ENCODE peak calls at places on chromosomes 11 and 22, in eight cellular contexts. U is RWPE1, W is brain microvascular endothelial cell, X is Calu3, T is HFF-Myc, J is cardiac fibroblast, D is heart right ventricle, C is HFFc6. B is an unnamed sample.

GRCh38 chr11:35478411-35479139 is 46.8 kb downstream of the PAMR1 start:
- DNase-seq in U (no peak), W (no peak), X (no peak), T (no peak), J (no peak), D (no peak), C (no peak), B (no peak)

GRCh38 chr11:34213366-34213765 is 107.9 kb downstream of the NAT10 start:
- DNase-seq in U (no peak), W (no peak), X (no peak), T (no peak), J (peak), D (no peak), C (peak), B (no peak)

GRCh38 chr11:61007383-61007970 is 36.0 kb downstream of the CD6 start:
- DNase-seq in U (peak), W (no peak), X (peak), T (no peak), J (no peak), D (peak), C (no peak), B (no peak)

GRCh38 chr11:129896062-129896461 is 684 bp upstream of the NFRKB start:
- DNase-seq in U (no peak), W (no peak), X (no peak), T (no peak), J (no peak), D (no peak), C (no peak), B (no peak)

GRCh38 chr11:15258433-15259350 is 144.0 kb downstream of the INSC start:
- DNase-seq in U (peak), W (peak), X (peak), T (no peak), J (peak), D (no peak), C (no peak), B (peak)

GRCh38 chr11:12043221-12043620 is 34.8 kb upstream of the DKK3 start:
- DNase-seq in U (no peak), W (no peak), X (no peak), T (no peak), J (no peak), D (no peak), C (no peak), B (no peak)

GRCh38 chr11:798093-798713 is at the start of gene SLC25A22:
- DNase-seq in U (peak), W (peak), X (peak), T (no peak), J (peak), D (peak), C (peak), B (peak)

GRCh38 chr22:24775769-24776492 is 1.4 kb upstream of the PIWIL3 start:
- DNase-seq in U (no peak), W (peak), X (peak), T (no peak), J (peak), D (no peak), C (no peak), B (no peak)

GRCh38 chr11:27413218-27413617 is 50.2 kb upstream of the CCDC34 start:
- DNase-seq in U (peak), W (no peak), X (no peak), T (no peak), J (no peak), D (no peak), C (no peak), B (no peak)

GRCh38 chr22:31080848-31081649 is at the start of gene SMTN:
- DNase-seq in U (peak), W (peak), X (peak), T (peak), J (peak), D (peak), C (peak), B (peak)

DNA sequence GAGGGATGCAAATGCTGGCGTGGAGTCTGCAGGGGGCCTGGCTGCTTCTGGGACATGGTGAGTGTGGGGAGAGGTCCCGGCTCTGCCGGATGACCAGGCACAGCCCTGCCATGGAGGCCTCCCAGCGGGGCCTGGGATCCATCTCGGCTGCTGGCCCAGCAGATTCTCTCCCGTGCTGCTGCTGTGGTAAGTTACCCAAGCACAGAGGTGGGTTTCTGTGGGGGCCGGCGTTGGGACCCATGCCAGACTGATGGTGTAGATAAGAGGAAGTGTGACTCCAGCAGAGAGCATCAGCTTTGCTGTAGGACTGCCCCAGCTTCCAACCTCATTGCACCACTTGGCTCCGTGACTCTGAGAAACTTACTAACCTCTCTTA is 147.6 kb upstream of the B3GAT1 start:
- DNase-seq in U (no peak), W (no peak), X (no peak), T (no peak), J (no peak), D (no peak), C (no peak), B (no peak)
- TF ChIP-seq CTCF in U (no peak), W (no peak), X (no peak), T (no peak), J (no peak), D (no peak), C (no peak), B (no peak)

GRCh38 chr22:45731798-45732495 is 60.3 kb downstream of the ATXN10 start:
- DNase-seq in U (no peak), W (no peak), X (no peak), T (no peak), J (peak), D (no peak), C (no peak), B (peak)
- TF ChIP-seq CTCF in U (peak), W (peak), X (peak), T (peak), J (peak), D (no peak), C (peak), B (peak)

GRCh38 chr22:19876314-19876940 is 21.8 kb upstream of the GNB1L start:
- DNase-seq in U (no peak), W (no peak), X (no peak), T (no peak), J (no peak), D (no peak), C (no peak), B (peak)
- TF ChIP-seq CTCF in U (no peak), W (no peak), X (no peak), T (no peak), J (no peak), D (no peak), C (peak), B (no peak)

GRCh38 chr11:108664241-108664640 is 628 bp upstream of the DDX10 start:
- DNase-seq in U (no peak), W (no peak), X (no peak), T (no peak), J (no peak), D (no peak), C (no peak), B (no peak)

GRCh38 chr11:108663154-108663877 is 1.6 kb upstream of the DDX10 start:
- DNase-seq in U (no peak), W (no peak), X (no peak), T (no peak), J (no peak), D (no peak), C (no peak), B (no peak)

GRCh38 chr11:108664730-108665525 is at the start of gene DDX10:
- DNase-seq in U (peak), W (peak), X (peak), T (peak), J (peak), D (peak), C (peak), B (peak)

GRCh38 chr11:108669261-108669660 is 4.4 kb downstream of the DDX10 start:
- DNase-seq in U (no peak), W (no peak), X (no peak), T (no peak), J (no peak), D (no peak), C (no peak), B (no peak)

GRCh38 chr11:108666373-108666772 is 1.5 kb downstream of the DDX10 start:
- DNase-seq in U (no peak), W (no peak), X (no peak), T (no peak), J (no peak), D (no peak), C (no peak), B (peak)
- TF ChIP-seq CTCF in U (no peak), W (peak), X (no peak), T (no peak), J (no peak), D (no peak), C (no peak), B (no peak)

DNA sequence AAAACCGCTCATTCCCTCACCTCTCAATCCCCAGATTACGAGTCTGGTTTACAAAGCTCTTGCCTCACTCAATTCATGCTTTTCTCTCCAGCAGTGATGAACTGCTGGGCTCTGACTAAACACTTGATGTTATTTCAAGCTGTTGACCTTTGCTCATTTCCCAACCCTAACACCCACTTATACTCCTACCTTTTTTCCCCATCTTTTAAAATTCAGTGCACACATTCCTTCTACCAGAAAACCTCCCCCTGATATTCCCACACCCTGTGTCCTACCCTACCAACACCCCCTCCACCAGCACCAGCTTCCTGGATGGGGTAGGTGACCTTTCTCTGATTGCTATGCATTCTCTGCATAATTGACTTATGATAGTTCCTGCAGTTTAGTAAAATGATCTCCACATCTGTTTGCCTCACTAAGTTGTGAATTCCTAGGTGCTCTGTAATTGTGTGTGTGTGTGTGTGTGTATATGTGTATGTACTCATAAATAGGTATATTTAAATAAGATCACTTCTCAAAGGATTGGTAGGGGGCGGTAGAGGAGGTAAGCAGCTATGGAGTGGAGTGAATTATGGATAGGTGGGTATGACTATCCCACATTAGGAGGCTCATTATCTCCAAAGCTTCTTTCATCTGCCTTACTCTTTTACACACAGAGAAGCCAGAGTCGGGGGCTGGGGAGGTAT is 842 bp downstream of the HEPACAM start:
- DNase-seq in U (no peak), W (peak), X (no peak), T (peak), J (peak), D (no peak), C (peak), B (peak)
- TF ChIP-seq CTCF in U (no peak), W (peak), X (no peak), T (peak), J (peak), D (no peak), C (peak), B (no peak)

GRCh38 chr11:3605721-3606324 is 36.0 kb downstream of the ART5 start:
- DNase-seq in U (no peak), W (no peak), X (no peak), T (no peak), J (no peak), D (no peak), C (no peak), B (no peak)
- TF ChIP-seq CTCF in U (no peak), W (no peak), X (no peak), T (no peak), J (no peak), D (no peak), C (no peak), B (no peak)

DNA sequence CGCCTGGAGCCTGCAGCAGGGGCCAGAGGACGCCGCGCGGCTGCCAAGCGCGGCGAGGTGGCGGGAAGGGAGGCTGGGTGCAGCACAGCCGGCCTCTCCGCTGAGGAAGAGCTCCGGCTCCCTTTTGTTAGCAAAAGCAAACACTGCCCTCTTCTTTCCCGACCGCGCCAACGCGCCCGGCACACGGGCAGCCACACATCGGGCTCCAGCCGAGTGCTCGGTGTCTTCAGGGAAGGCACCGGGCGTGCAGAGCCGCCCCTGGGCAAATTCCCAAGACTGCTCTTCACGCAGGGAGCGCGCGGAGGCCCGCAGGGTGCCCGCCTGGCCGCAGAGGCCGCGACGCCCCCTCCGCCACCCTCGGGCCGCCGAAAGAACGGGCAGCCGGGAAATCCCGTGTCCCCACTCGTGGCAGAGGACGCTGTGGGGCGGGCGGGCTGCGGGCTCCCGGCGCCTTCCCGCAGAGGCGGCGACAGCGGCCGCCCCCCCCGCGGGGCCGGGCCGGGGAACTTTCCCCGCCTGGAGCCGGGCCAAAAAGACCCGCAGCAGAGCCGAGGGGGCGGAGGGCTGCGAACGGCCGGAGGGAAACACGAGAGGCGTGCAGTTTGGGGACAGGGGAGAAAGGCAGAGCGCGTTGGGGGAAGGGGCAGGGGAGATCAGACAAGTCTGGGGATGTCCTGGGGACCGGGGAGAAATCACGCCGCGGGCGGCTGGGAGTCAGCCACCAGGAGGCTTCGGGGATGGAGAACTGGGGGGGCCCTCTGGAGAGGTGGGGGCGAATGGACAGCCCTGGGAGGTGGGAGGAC is 931 bp downstream of the CADM1 start:
- DNase-seq in U (no peak), W (no peak), X (peak), T (no peak), J (peak), D (peak), C (no peak), B (no peak)
- TF ChIP-seq CTCF in U (peak), W (peak), X (no peak), T (peak), J (peak), D (peak), C (no peak), B (no peak)

GRCh38 chr11:69702769-69703510 is 882 bp downstream of the FGF19 start:
- DNase-seq in U (no peak), W (no peak), X (no peak), T (no peak), J (no peak), D (no peak), C (no peak), B (no peak)

GRCh38 chr11:69703711-69704507 is at the start of gene FGF19:
- DNase-seq in U (peak), W (no peak), X (peak), T (no peak), J (no peak), D (no peak), C (no peak), B (no peak)

GRCh38 chr11:69705901-69706787 is 2.3 kb upstream of the FGF19 start:
- DNase-seq in U (no peak), W (no peak), X (no peak), T (no peak), J (no peak), D (no peak), C (no peak), B (no peak)

GRCh38 chr11:69705246-69705856 is 1.5 kb upstream of the FGF19 start:
- DNase-seq in U (no peak), W (no peak), X (no peak), T (no peak), J (no peak), D (no peak), C (no peak), B (no peak)

GRCh38 chr11:69704508-69705245 is 855 bp upstream of the FGF19 start:
- DNase-seq in U (no peak), W (no peak), X (peak), T (no peak), J (peak), D (no peak), C (no peak), B (no peak)
- TF ChIP-seq CTCF in U (peak), W (peak), X (peak), T (peak), J (peak), D (peak), C (peak), B (no peak)

DNA sequence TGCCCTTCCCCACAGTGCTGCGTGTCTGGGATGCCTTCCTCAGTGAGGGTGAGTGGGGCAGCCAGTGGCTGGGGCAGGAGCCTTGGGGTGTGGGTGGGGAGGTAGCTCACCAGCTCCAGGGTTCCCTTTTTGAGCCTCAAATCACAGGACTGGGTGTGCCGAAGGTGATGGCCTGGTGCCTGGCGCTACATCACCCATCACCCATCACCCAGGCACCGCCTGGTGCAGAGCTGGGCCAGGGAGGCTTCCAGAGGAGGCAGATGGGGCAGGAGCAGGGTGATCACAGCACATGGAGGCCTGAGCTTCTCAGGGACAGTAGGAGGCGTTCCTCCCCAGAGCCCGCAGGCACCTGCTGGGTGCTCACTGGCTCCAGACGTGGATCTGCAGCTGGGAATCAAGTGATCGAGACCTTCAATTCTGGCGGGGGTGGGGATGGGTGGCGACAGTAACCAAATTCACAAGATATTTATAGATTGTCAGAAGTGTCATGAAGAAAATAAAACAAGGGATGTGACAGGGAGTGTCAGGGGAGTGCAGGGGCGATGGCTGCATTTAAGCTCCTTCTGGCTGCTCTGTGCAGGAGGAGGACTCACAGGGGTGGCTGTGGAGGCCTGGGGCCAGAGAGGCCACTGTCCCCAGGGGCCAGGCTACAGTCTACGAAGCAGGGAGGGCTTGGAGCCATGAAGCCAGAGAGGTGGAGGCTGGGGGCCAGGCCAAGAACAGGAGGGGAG is 3.3 kb downstream of the TBC1D10C start:
- DNase-seq in U (no peak), W (no peak), X (no peak), T (no peak), J (no peak), D (no peak), C (no peak), B (no peak)
- TF ChIP-seq CTCF in U (no peak), W (no peak), X (no peak), T (no peak), J (no peak), D (no peak), C (no peak), B (no peak)

GRCh38 chr11:67095214-67095507 is 23.9 kb upstream of the KDM2A start:
- DNase-seq in U (no peak), W (no peak), X (no peak), T (no peak), J (no peak), D (no peak), C (no peak), B (no peak)
- TF ChIP-seq CTCF in U (no peak), W (no peak), X (no peak), T (no peak), J (no peak), D (no peak), C (no peak), B (no peak)